ENCODE peak calls at places on chromosomes 3 and 15, in seven cellular contexts. O is H9, K is mesendoderm, Z is IMR-90, Y is neuronal stem cell, B is H1, Q is trophoblast cell. G is an unnamed sample.

GRCh38 chr3:157491136-157491535 is 12.1 kb downstream of the VEPH1 start:
- DNase-seq in Q (no peak), O (no peak), B (no peak), Z (no peak), K (no peak), Y (no peak), G (no peak)

GRCh38 chr15:99155961-99156443 is 51.1 kb downstream of the SYNM start:
- DNase-seq in Q (peak), K (peak), O (no peak), Z (peak), Y (no peak), B (no peak), G (no peak)

GRCh38 chr3:56790016-56790950 is 11.5 kb downstream of the ARHGEF3 start:
- DNase-seq in Q (no peak), Y (no peak), B (no peak), O (no peak), Z (no peak), K (no peak), G (no peak)

GRCh38 chr3:101549473-101549872 is 12.2 kb upstream of the TRMT10C start:
- DNase-seq in Y (no peak), O (no peak), B (no peak), K (no peak), Q (no peak), Z (no peak), G (no peak)

GRCh38 chr15:84863480-84864428 is 20.7 kb upstream of the SLC28A1 start:
- DNase-seq in K (no peak), O (no peak), B (no peak), Q (no peak), Y (no peak), Z (no peak), G (no peak)

GRCh38 chr3:191269289-191270085 is 59.7 kb upstream of the CCDC50 start:
- DNase-seq in K (no peak), Y (no peak), Z (peak), O (no peak), Q (no peak), B (no peak), G (no peak)

GRCh38 chr3:150414273-150414672 is 6.2 kb downstream of the TSC22D2 start:
- DNase-seq in Y (no peak), K (peak), Z (peak), B (no peak), Q (peak), O (no peak), G (peak)

GRCh38 chr3:70703305-70704102 is 391.1 kb upstream of the MDFIC2 start:
- DNase-seq in B (no peak), K (no peak), Q (no peak), Y (no peak), O (no peak), Z (no peak), G (no peak)

GRCh38 chr3:126480864-126481263 is 5.2 kb upstream of the ZXDC start:
- DNase-seq in Z (no peak), K (no peak), O (no peak), Y (no peak), Q (no peak), B (no peak), G (no peak)

GRCh38 chr3:76083992-76084391 is 298.6 kb upstream of the ZNF717 start:
- DNase-seq in B (no peak), O (no peak), K (no peak), Y (no peak), Z (peak), Q (no peak), G (peak)

GRCh38 chr3:15527031-15527459 is 5.5 kb upstream of the COLQ start:
- DNase-seq in Q (no peak), Z (peak), O (peak), Y (peak), B (peak), K (peak), G (peak)

GRCh38 chr3:15525790-15526189 is 4.3 kb upstream of the COLQ start:
- DNase-seq in K (no peak), B (no peak), Q (no peak), Y (no peak), Z (no peak), O (no peak), G (no peak)

GRCh38 chr3:15520804-15521572 is 518 bp downstream of the COLQ start:
- DNase-seq in K (peak), B (no peak), Z (no peak), O (no peak), Y (no peak), Q (no peak), G (no peak)

GRCh38 chr3:15521573-15521965 is at the start of gene COLQ:
- DNase-seq in O (peak), Y (no peak), K (peak), Z (no peak), Q (no peak), B (no peak), G (peak)

GRCh38 chr3:15523660-15524417 is 2.3 kb upstream of the COLQ start:
- DNase-seq in B (no peak), Z (peak), O (no peak), Q (no peak), Y (no peak), K (no peak), G (no peak)
- H2AK5ac ChIP-seq in B (no peak), Z (no peak), O (no peak), Q (no peak), Y (no peak), K (no peak), G (no peak)

GRCh38 chr3:61449327-61450040 is 111.9 kb upstream of the PTPRG start:
- DNase-seq in Z (no peak), K (peak), B (no peak), O (no peak), Q (no peak), Y (no peak), G (no peak)

GRCh38 chr3:61452536-61452991 is 108.8 kb upstream of the PTPRG start:
- DNase-seq in Z (peak), Q (peak), K (peak), Y (no peak), O (no peak), B (no peak), G (peak)

GRCh38 chr3:61451841-61452240 is 109.5 kb upstream of the PTPRG start:
- DNase-seq in K (no peak), Y (no peak), O (no peak), Q (peak), Z (peak), B (no peak), G (no peak)

GRCh38 chr3:61454000-61454399 is 107.4 kb upstream of the PTPRG start:
- DNase-seq in K (no peak), Z (no peak), O (no peak), Q (no peak), Y (peak), B (no peak), G (no peak)

GRCh38 chr3:61454806-61455205 is 106.6 kb upstream of the PTPRG start:
- DNase-seq in K (no peak), B (no peak), O (no peak), Q (peak), Y (no peak), Z (peak), G (no peak)
- H2AK5ac ChIP-seq in K (no peak), B (no peak), O (no peak), Q (no peak), Y (no peak), Z (no peak), G (no peak)

DNA sequence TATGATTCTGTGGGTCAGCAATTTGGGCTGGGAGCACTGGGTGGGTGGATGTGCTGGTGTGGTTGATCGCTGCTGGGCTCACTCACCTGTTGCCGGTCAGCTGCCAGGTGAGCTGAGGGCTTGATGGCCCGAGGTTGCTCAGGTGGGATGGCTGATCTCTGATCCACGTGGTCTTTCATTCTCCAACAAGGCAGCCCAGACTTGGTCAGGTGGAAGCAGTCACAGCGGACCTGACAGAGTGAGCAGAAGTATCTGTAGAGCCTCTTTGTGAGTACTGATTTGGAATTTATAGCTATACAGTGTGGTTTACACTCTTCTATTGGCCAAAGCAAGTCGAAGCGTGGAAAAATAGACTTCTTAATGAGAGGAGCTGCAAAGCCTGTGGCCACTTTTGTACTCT is 97.2 kb upstream of the ADAMTSL3 start:
- DNase-seq in B (no peak), Y (no peak), K (no peak), O (no peak), Z (no peak), Q (no peak), G (no peak)
- H2AK5ac ChIP-seq in B (no peak), Y (no peak), K (no peak), O (no peak), Z (no peak), Q (no peak), G (no peak)

GRCh38 chr15:80382285-80382684 is 21.9 kb upstream of the ARNT2 start:
- DNase-seq in Q (no peak), B (no peak), K (no peak), Y (no peak), O (no peak), Z (no peak), G (no peak)
- H2AK5ac ChIP-seq in Q (no peak), B (no peak), K (no peak), Y (no peak), O (no peak), Z (no peak), G (no peak)

DNA sequence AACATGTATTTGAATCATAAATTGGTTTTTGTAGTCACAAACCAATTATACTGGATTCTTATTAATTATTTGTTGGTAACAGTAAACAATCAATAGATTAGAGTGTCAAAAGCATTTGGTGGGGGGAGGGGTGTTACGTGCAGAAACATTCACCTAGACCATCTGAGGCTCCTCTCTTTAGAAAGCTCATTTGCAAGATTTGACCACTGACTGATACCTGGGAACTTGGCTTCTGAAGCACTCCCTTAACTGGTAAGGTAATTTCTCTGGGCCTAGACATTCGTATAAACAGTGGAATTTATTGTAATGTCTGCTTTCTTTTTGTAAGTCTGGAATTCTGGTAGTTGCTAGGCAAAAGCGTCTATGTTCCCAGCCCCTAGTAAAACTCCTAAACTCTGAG is 243.8 kb upstream of the GBE1 start:
- DNase-seq in Q (no peak), O (no peak), Y (no peak), K (peak), Z (no peak), B (no peak), G (no peak)
- H2AK5ac ChIP-seq in Q (no peak), O (no peak), Y (no peak), K (no peak), Z (no peak), B (no peak), G (no peak)

DNA sequence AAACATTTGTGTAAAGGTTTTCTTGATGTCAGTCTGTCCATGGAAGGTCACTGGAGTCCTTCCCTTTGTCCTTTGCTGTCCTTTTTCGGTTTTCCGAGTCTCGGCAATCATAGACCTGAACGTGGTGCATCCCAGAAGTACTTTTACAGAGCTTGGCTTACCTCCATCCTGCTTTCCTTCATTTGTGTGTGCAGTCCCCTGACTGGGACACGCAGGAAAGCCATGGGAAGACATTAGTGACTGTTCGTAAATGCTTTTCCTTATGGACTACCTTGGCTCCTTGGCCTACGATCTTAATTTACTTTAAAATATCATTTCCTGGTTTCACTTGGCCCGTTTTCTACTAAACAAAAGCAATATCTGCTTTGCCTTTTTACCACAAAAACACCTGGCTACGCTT is 328.4 kb upstream of the RARB start:
- DNase-seq in Y (no peak), Q (no peak), O (no peak), Z (no peak), B (no peak), K (no peak), G (no peak)
- H2AK5ac ChIP-seq in Y (no peak), Q (no peak), O (no peak), Z (no peak), B (no peak), K (no peak), G (no peak)

GRCh38 chr3:111496894-111497559 is 45.0 kb upstream of the CD96 start:
- DNase-seq in Q (peak), K (no peak), B (no peak), O (no peak), Y (no peak), Z (no peak), G (no peak)

GRCh38 chr3:111498022-111498421 is 44.0 kb upstream of the CD96 start:
- DNase-seq in B (no peak), Y (no peak), O (no peak), Q (no peak), K (no peak), Z (no peak), G (no peak)

GRCh38 chr3:111493276-111493675 is 48.7 kb upstream of the CD96 start:
- DNase-seq in Q (no peak), Z (no peak), B (no peak), K (no peak), Y (no peak), O (no peak), G (no peak)
- H2AK5ac ChIP-seq in Q (no peak), Z (no peak), B (no peak), K (no peak), Y (no peak), O (no peak), G (no peak)

GRCh38 chr3:137737208-137737607 is 26.9 kb upstream of the SOX14 start:
- DNase-seq in O (no peak), Q (no peak), Y (no peak), K (no peak), Z (no peak), B (no peak), G (no peak)

GRCh38 chr3:137738710-137739109 is 25.4 kb upstream of the SOX14 start:
- DNase-seq in O (no peak), Q (no peak), Y (no peak), B (no peak), Z (no peak), K (no peak), G (no peak)
- H2AK5ac ChIP-seq in O (no peak), Q (no peak), Y (no peak), B (no peak), Z (no peak), K (no peak), G (no peak)

GRCh38 chr3:125351152-125351551 is 24.0 kb downstream of the ZNF148 start:
- DNase-seq in B (no peak), O (no peak), K (no peak), Y (no peak), Z (no peak), Q (no peak), G (no peak)

GRCh38 chr3:125349055-125349454 is 26.1 kb downstream of the ZNF148 start:
- DNase-seq in B (no peak), Y (no peak), Z (no peak), Q (no peak), O (no peak), K (no peak), G (no peak)

GRCh38 chr3:125350597-125350996 is 24.5 kb downstream of the ZNF148 start:
- DNase-seq in O (no peak), Z (no peak), Q (no peak), Y (no peak), B (no peak), K (no peak), G (no peak)

GRCh38 chr3:125351814-125352456 is 23.2 kb downstream of the ZNF148 start:
- DNase-seq in K (no peak), Z (peak), Q (no peak), O (no peak), Y (no peak), B (no peak), G (peak)

GRCh38 chr3:125349556-125350165 is 25.5 kb downstream of the ZNF148 start:
- DNase-seq in O (no peak), Y (no peak), B (no peak), K (no peak), Q (no peak), Z (peak), G (no peak)
- H2AK5ac ChIP-seq in O (no peak), Y (no peak), B (no peak), K (no peak), Q (no peak), Z (no peak), G (no peak)

DNA sequence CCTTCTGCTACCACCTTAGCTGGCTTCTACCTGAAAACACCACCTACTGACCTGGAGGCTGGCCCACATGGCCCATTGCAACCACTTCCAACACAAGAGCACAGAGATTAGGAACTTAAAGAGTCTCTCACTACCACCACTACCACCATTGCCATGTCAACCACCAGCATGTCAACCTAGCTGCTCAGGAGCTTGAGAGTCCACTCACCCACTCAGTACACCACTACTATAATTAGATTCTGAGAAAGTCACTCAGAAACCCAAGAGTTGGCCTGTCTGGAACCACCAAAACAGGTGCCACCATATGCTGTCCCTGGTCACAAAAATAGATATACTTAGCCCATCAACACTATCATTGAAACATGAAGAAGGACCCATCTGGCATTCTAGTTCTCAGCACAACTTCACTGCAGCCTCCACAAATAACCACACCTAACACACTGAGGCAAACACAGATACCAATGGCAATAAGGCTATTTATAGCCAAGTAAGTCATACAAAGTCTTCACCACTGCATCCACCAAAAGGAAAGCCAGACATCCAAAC is 806.7 kb upstream of the EPHA6 start:
- DNase-seq in K (no peak), Y (no peak), O (no peak), B (no peak), Q (no peak), Z (no peak), G (no peak)
- H2AK5ac ChIP-seq in K (no peak), Y (peak), O (no peak), B (no peak), Q (no peak), Z (no peak), G (no peak)

G was measured in mesenchymal stem cell.